ENCODE peak calls at places on chromosomes 11 and 22, in ten cellular contexts. One of them, this sample, is unnamed.
A peak's percentile ranks its signal among the peaks of the same experiment; 100 is the strongest.

GRCh38 chr11:78562398-78562797 is 12.3 kb downstream of the NARS2 start:
- DNase-seq in adrenal gland: no peak
- DNase-seq in esophagus muscularis mucosa: no peak
- DNase-seq in K562: no peak
- DNase-seq in heart left ventricle: no peak
- DNase-seq in uterus: no peak
- DNase-seq in endothelial cell of umbilical vein: peak; percentile 64
- DNase-seq in NB4: no peak
- DNase-seq in Peyer's patch: no peak
- DNase-seq in lower leg skin: no peak
- DNase-seq in this sample: no peak

GRCh38 chr22:27474711-27475547 is 326.6 kb downstream of the MN1 start:
- DNase-seq in adrenal gland: no peak
- DNase-seq in esophagus muscularis mucosa: no peak
- DNase-seq in K562: no peak
- DNase-seq in heart left ventricle: no peak
- DNase-seq in uterus: peak; percentile 28
- DNase-seq in endothelial cell of umbilical vein: peak; percentile 76
- DNase-seq in NB4: no peak
- DNase-seq in Peyer's patch: no peak
- DNase-seq in lower leg skin: no peak
- DNase-seq in this sample: no peak

GRCh38 chr11:86592047-86592564 is 80.3 kb downstream of the ME3 start:
- DNase-seq in adrenal gland: no peak
- DNase-seq in esophagus muscularis mucosa: peak; percentile 74
- DNase-seq in K562: no peak
- DNase-seq in heart left ventricle: no peak
- DNase-seq in uterus: no peak
- DNase-seq in endothelial cell of umbilical vein: peak; percentile 71
- DNase-seq in NB4: no peak
- DNase-seq in Peyer's patch: no peak
- DNase-seq in lower leg skin: no peak
- DNase-seq in this sample: no peak

GRCh38 chr22:30876221-30876751 is 92.3 kb downstream of the MORC2 start:
- DNase-seq in adrenal gland: no peak
- DNase-seq in esophagus muscularis mucosa: no peak
- DNase-seq in K562: no peak
- DNase-seq in heart left ventricle: peak; percentile 53
- DNase-seq in uterus: no peak
- DNase-seq in endothelial cell of umbilical vein: no peak
- DNase-seq in NB4: no peak
- DNase-seq in Peyer's patch: no peak
- DNase-seq in lower leg skin: peak; percentile 49
- DNase-seq in this sample: no peak

GRCh38 chr22:38871360-38872171 is 450 bp downstream of the CBX6 start:
- DNase-seq in adrenal gland: peak; percentile 51
- DNase-seq in esophagus muscularis mucosa: no peak
- DNase-seq in K562: peak; percentile 18
- DNase-seq in heart left ventricle: no peak
- DNase-seq in uterus: no peak
- DNase-seq in endothelial cell of umbilical vein: no peak
- DNase-seq in NB4: peak; percentile 41
- DNase-seq in Peyer's patch: no peak
- DNase-seq in lower leg skin: peak; percentile 89
- DNase-seq in this sample: no peak

GRCh38 chr11:15507592-15507991 is 392.9 kb downstream of the INSC start:
- DNase-seq in adrenal gland: no peak
- DNase-seq in esophagus muscularis mucosa: no peak
- DNase-seq in K562: no peak
- DNase-seq in heart left ventricle: no peak
- DNase-seq in uterus: no peak
- DNase-seq in endothelial cell of umbilical vein: no peak
- DNase-seq in NB4: no peak
- DNase-seq in Peyer's patch: peak; percentile 49
- DNase-seq in lower leg skin: no peak
- DNase-seq in this sample: no peak

GRCh38 chr22:50569041-50569459 is 6.3 kb upstream of the SYCE3 start:
- DNase-seq in adrenal gland: no peak
- DNase-seq in esophagus muscularis mucosa: no peak
- DNase-seq in K562: no peak
- DNase-seq in heart left ventricle: no peak
- DNase-seq in uterus: no peak
- DNase-seq in endothelial cell of umbilical vein: no peak
- DNase-seq in NB4: no peak
- DNase-seq in Peyer's patch: peak; percentile 68
- DNase-seq in lower leg skin: no peak
- DNase-seq in this sample: no peak

GRCh38 chr22:45946805-45947600 is 30.0 kb downstream of the WNT7B start:
- DNase-seq in adrenal gland: no peak
- DNase-seq in esophagus muscularis mucosa: no peak
- DNase-seq in K562: no peak
- DNase-seq in heart left ventricle: no peak
- DNase-seq in uterus: no peak
- DNase-seq in endothelial cell of umbilical vein: no peak
- DNase-seq in NB4: no peak
- DNase-seq in Peyer's patch: no peak
- DNase-seq in lower leg skin: no peak
- DNase-seq in this sample: no peak

GRCh38 chr22:38984224-38984623 is 2.1 kb downstream of the APOBEC3B start:
- DNase-seq in adrenal gland: no peak
- DNase-seq in esophagus muscularis mucosa: no peak
- DNase-seq in K562: no peak
- DNase-seq in heart left ventricle: no peak
- DNase-seq in uterus: no peak
- DNase-seq in endothelial cell of umbilical vein: no peak
- DNase-seq in NB4: no peak
- DNase-seq in Peyer's patch: no peak
- DNase-seq in lower leg skin: no peak
- DNase-seq in this sample: no peak

GRCh38 chr22:24037851-24038765 is 27.0 kb downstream of the CABIN1 start:
- DNase-seq in adrenal gland: no peak
- DNase-seq in esophagus muscularis mucosa: peak; percentile 31
- DNase-seq in K562: no peak
- DNase-seq in heart left ventricle: no peak
- DNase-seq in uterus: no peak
- DNase-seq in endothelial cell of umbilical vein: no peak
- DNase-seq in NB4: no peak
- DNase-seq in Peyer's patch: no peak
- DNase-seq in lower leg skin: peak; percentile 43
- DNase-seq in this sample: no peak

GRCh38 chr11:100515087-100515486 is 172.0 kb upstream of the ARHGAP42 start:
- DNase-seq in adrenal gland: no peak
- DNase-seq in esophagus muscularis mucosa: no peak
- DNase-seq in K562: no peak
- DNase-seq in heart left ventricle: no peak
- DNase-seq in uterus: no peak
- DNase-seq in endothelial cell of umbilical vein: no peak
- DNase-seq in NB4: no peak
- DNase-seq in Peyer's patch: no peak
- DNase-seq in lower leg skin: no peak
- DNase-seq in this sample: no peak

GRCh38 chr11:125263268-125263790 is 98.8 kb downstream of the PKNOX2 start:
- DNase-seq in adrenal gland: peak; percentile 37
- DNase-seq in esophagus muscularis mucosa: no peak
- DNase-seq in K562: no peak
- DNase-seq in heart left ventricle: peak; percentile 89
- DNase-seq in uterus: peak; percentile 66
- DNase-seq in endothelial cell of umbilical vein: peak; percentile 53
- DNase-seq in NB4: no peak
- DNase-seq in Peyer's patch: peak; percentile 60
- DNase-seq in lower leg skin: no peak
- DNase-seq in this sample: no peak

GRCh38 chr22:19505735-19506126 is 18.5 kb downstream of the CLDN5 start:
- DNase-seq in adrenal gland: no peak
- DNase-seq in esophagus muscularis mucosa: no peak
- DNase-seq in K562: no peak
- DNase-seq in heart left ventricle: no peak
- DNase-seq in uterus: no peak
- DNase-seq in endothelial cell of umbilical vein: no peak
- DNase-seq in NB4: no peak
- DNase-seq in Peyer's patch: no peak
- DNase-seq in lower leg skin: no peak
- DNase-seq in this sample: no peak

GRCh38 chr22:20918663-20919220 is 1.5 kb downstream of the CRKL start:
- DNase-seq in adrenal gland: no peak
- DNase-seq in esophagus muscularis mucosa: no peak
- DNase-seq in K562: peak; percentile 86
- DNase-seq in heart left ventricle: no peak
- DNase-seq in uterus: no peak
- DNase-seq in endothelial cell of umbilical vein: no peak
- DNase-seq in NB4: peak; percentile 19
- DNase-seq in Peyer's patch: no peak
- DNase-seq in lower leg skin: no peak
- DNase-seq in this sample: no peak

GRCh38 chr11:118193910-118194566 is 17.6 kb upstream of the SCN2B start:
- DNase-seq in adrenal gland: no peak
- DNase-seq in esophagus muscularis mucosa: no peak
- DNase-seq in K562: no peak
- DNase-seq in heart left ventricle: no peak
- DNase-seq in uterus: no peak
- DNase-seq in endothelial cell of umbilical vein: no peak
- DNase-seq in NB4: no peak
- DNase-seq in Peyer's patch: no peak
- DNase-seq in lower leg skin: peak; percentile 83
- DNase-seq in this sample: no peak

GRCh38 chr11:70713436-70713835 is 315.1 kb downstream of the CTTN start:
- DNase-seq in adrenal gland: no peak
- DNase-seq in esophagus muscularis mucosa: no peak
- DNase-seq in K562: no peak
- DNase-seq in heart left ventricle: no peak
- DNase-seq in uterus: no peak
- DNase-seq in endothelial cell of umbilical vein: no peak
- DNase-seq in NB4: no peak
- DNase-seq in Peyer's patch: no peak
- DNase-seq in lower leg skin: no peak
- DNase-seq in this sample: no peak

DNA sequence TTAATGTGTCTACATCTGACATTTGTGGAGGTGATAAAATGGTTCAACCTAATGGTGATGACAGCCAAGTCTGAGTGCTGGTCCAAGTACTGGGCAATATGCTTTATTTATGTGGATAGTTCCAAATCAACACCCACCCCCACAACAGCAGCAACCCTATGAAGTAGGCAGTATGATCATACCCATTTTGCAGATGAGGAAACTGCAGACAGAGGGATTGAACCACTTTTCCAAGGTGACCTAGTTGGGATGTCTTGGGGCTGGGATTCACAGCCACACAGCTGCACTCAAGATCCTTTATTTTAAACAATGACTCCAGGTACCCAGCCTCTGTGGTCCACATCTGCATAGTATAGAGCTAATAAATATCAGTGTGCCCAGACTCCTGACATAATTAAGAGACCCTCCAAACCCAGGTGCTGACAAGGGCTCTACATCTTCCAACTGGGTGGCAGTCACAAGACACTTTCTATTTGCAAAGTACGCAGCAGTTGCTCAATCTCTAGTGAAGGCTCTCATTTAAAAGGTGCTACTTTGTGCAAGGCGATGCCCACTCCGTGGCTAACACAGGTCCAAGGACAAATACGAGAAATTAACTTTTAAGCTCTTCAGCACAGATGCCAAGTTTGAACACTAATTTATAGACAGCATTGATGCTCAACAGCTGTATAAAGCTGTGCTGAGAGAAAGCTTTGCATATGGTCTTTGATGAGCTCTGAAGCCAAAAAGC is 426.6 kb downstream of the LARGE1 start:
- DNase-seq in adrenal gland: no peak
- DNase-seq in esophagus muscularis mucosa: no peak
- DNase-seq in K562: no peak
- DNase-seq in heart left ventricle: no peak
- DNase-seq in uterus: no peak
- DNase-seq in endothelial cell of umbilical vein: no peak
- DNase-seq in NB4: no peak
- DNase-seq in Peyer's patch: no peak
- DNase-seq in lower leg skin: no peak
- DNase-seq in this sample: no peak
- TF ChIP-seq POLR2A in adrenal gland: no peak
- TF ChIP-seq POLR2A in esophagus muscularis mucosa: no peak
- TF ChIP-seq POLR2A in K562: no peak
- TF ChIP-seq POLR2A in heart left ventricle: no peak
- TF ChIP-seq POLR2A in uterus: no peak
- TF ChIP-seq POLR2A in endothelial cell of umbilical vein: no peak
- TF ChIP-seq POLR2A in NB4: no peak
- TF ChIP-seq POLR2A in Peyer's patch: no peak
- TF ChIP-seq POLR2A in lower leg skin: no peak
- TF ChIP-seq POLR2A in this sample: no peak

GRCh38 chr11:46281374-46281831 is 3.9 kb downstream of the CREB3L1 start:
- DNase-seq in adrenal gland: no peak
- DNase-seq in esophagus muscularis mucosa: no peak
- DNase-seq in K562: peak; percentile 50
- DNase-seq in heart left ventricle: no peak
- DNase-seq in uterus: peak; percentile 52
- DNase-seq in endothelial cell of umbilical vein: no peak
- DNase-seq in NB4: peak; percentile 38
- DNase-seq in Peyer's patch: peak; percentile 77
- DNase-seq in lower leg skin: no peak
- DNase-seq in this sample: no peak
- TF ChIP-seq POLR2A in adrenal gland: no peak
- TF ChIP-seq POLR2A in esophagus muscularis mucosa: no peak
- TF ChIP-seq POLR2A in K562: no peak
- TF ChIP-seq POLR2A in heart left ventricle: no peak
- TF ChIP-seq POLR2A in uterus: peak; percentile 15
- TF ChIP-seq POLR2A in endothelial cell of umbilical vein: no peak
- TF ChIP-seq POLR2A in NB4: no peak
- TF ChIP-seq POLR2A in Peyer's patch: peak; percentile 26
- TF ChIP-seq POLR2A in lower leg skin: no peak
- TF ChIP-seq POLR2A in this sample: no peak

DNA sequence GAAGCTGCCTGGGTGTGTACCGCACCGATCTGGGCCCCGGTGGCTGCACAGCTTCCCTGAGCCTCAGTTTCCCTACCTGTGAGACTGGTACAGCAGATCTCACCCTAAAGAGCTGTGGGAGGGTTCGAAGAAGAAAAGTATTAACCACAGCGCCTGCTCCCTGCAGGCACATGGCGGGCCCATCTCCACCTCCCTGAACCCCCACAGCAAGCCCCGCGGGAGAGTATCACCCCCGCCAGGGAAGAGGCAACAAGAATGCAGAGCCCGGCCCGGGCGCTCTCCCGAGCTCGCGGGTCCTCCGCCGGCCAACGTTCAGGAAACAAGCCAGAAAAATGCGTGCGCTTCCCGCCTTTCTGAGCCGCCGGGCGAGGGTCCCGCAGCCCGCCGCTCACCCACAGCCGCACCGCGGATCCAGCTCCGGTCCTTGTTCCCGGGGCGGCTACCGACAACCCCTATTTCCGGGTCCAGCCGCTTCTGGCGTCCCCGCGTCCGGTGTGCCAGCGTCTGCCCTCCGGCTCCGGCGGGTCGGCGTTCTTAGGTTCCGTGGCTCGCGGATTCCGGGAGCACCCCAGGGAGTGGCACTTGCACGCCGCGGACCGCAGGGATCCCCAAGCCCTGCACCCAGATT is at the start of gene TOP3B:
- DNase-seq in adrenal gland: peak; percentile 76
- DNase-seq in esophagus muscularis mucosa: peak; percentile 94
- DNase-seq in K562: peak; percentile 100
- DNase-seq in heart left ventricle: peak; percentile 93
- DNase-seq in uterus: peak; percentile 71
- DNase-seq in endothelial cell of umbilical vein: peak; percentile 62
- DNase-seq in NB4: peak; percentile 86
- DNase-seq in Peyer's patch: peak; percentile 88
- DNase-seq in lower leg skin: peak; percentile 97
- DNase-seq in this sample: peak; percentile 86
- TF ChIP-seq POLR2A in adrenal gland: peak; percentile 31
- TF ChIP-seq POLR2A in esophagus muscularis mucosa: no peak
- TF ChIP-seq POLR2A in K562: no peak
- TF ChIP-seq POLR2A in heart left ventricle: peak; percentile 66
- TF ChIP-seq POLR2A in uterus: peak; percentile 36
- TF ChIP-seq POLR2A in endothelial cell of umbilical vein: peak; percentile 89
- TF ChIP-seq POLR2A in NB4: peak; percentile 76
- TF ChIP-seq POLR2A in Peyer's patch: peak; percentile 49
- TF ChIP-seq POLR2A in lower leg skin: no peak
- TF ChIP-seq POLR2A in this sample: peak; percentile 80

GRCh38 chr11:108008656-108009496 is at the start of gene CUL5:
- DNase-seq in adrenal gland: peak; percentile 93
- DNase-seq in esophagus muscularis mucosa: peak; percentile 95
- DNase-seq in K562: peak; percentile 92
- DNase-seq in heart left ventricle: peak; percentile 97
- DNase-seq in uterus: peak; percentile 91
- DNase-seq in endothelial cell of umbilical vein: peak; percentile 90
- DNase-seq in NB4: peak; percentile 93
- DNase-seq in Peyer's patch: peak; percentile 95
- DNase-seq in lower leg skin: peak; percentile 98
- DNase-seq in this sample: peak; percentile 87
- TF ChIP-seq POLR2A in adrenal gland: peak; percentile 69
- TF ChIP-seq POLR2A in esophagus muscularis mucosa: peak; percentile 17
- TF ChIP-seq POLR2A in K562: peak; percentile 94
- TF ChIP-seq POLR2A in heart left ventricle: peak; percentile 23
- TF ChIP-seq POLR2A in uterus: peak; percentile 49
- TF ChIP-seq POLR2A in endothelial cell of umbilical vein: peak; percentile 91
- TF ChIP-seq POLR2A in NB4: peak; percentile 80
- TF ChIP-seq POLR2A in Peyer's patch: peak; percentile 49
- TF ChIP-seq POLR2A in lower leg skin: no peak
- TF ChIP-seq POLR2A in this sample: peak; percentile 94

This sample was measured in GM12891.